ENCODE peak calls at places on chromosomes 1 and 21, in four cellular contexts. T is NCI-H510A, C is HCT116, O is AML-193. B is an unnamed sample.

GRCh38 chr1:228162286-228163003 is 3.2 kb upstream of the IBA57 start:
- DNase-seq in C (no peak), T (no peak), O (no peak), B (peak; percentile 51)

GRCh38 chr1:97540346-97540888 is 380.4 kb downstream of the DPYD start:
- DNase-seq in C (no peak), T (no peak), O (no peak), B (no peak)

GRCh38 chr1:12580054-12580887 is 37.7 kb downstream of the DHRS3 start:
- DNase-seq in O (no peak), C (no peak), T (no peak), B (peak; percentile 39)

GRCh38 chr1:24715658-24716057 is 29.6 kb upstream of the CLIC4 start:
- DNase-seq in O (no peak), T (no peak), C (no peak), B (no peak)

GRCh38 chr1:33410091-33410701 is 20.7 kb downstream of the PHC2 start:
- DNase-seq in C (no peak), O (no peak), T (no peak), B (no peak)

GRCh38 chr1:225155555-225155954 is 226.1 kb downstream of the DNAH14 start:
- DNase-seq in O (no peak), C (no peak), T (no peak), B (no peak)

GRCh38 chr1:233700338-233700737 is 86.4 kb downstream of the KCNK1 start:
- DNase-seq in O (no peak), T (no peak), C (no peak), B (no peak)

GRCh38 chr1:27538793-27539192 is 48.8 kb upstream of the WASF2 start:
- DNase-seq in T (no peak), C (no peak), O (no peak), B (peak; percentile 61)

GRCh38 chr1:89739013-89739843 is 81.6 kb upstream of the LRRC8D start:
- DNase-seq in T (no peak), C (no peak), O (no peak), B (peak; percentile 85)

GRCh38 chr1:229886636-229887035 is 180.4 kb upstream of the GALNT2 start:
- DNase-seq in T (no peak), C (no peak), O (no peak), B (no peak)

GRCh38 chr1:102772831-102773230 is 335.5 kb downstream of the COL11A1 start:
- DNase-seq in C (no peak), O (no peak), T (no peak), B (no peak)

GRCh38 chr21:15768045-15768601 is 38.3 kb downstream of the USP25 start:
- DNase-seq in O (no peak), T (no peak), C (no peak), B (peak; percentile 17)

GRCh38 chr1:228845101-228845500 is 109.8 kb downstream of the RHOU start:
- DNase-seq in O (no peak), C (no peak), T (no peak), B (no peak)

GRCh38 chr1:157278383-157279156 is 140.4 kb upstream of the ETV3 start:
- DNase-seq in T (no peak), O (no peak), C (no peak), B (no peak)

GRCh38 chr1:26391450-26391849 is 18.9 kb upstream of the ZNF683 start:
- DNase-seq in O (peak; percentile 45), T (no peak), C (peak; percentile 64), B (peak; percentile 68)

GRCh38 chr1:181746224-181746623 is 262.9 kb downstream of the CACNA1E start:
- DNase-seq in T (no peak), C (no peak), O (no peak), B (peak; percentile 57)

GRCh38 chr1:29356663-29357062 is 120.3 kb downstream of the PTPRU start:
- DNase-seq in T (no peak), C (no peak), O (no peak), B (no peak)

GRCh38 chr1:10217748-10218441 is 7.5 kb downstream of the KIF1B start:
- DNase-seq in C (no peak), T (no peak), O (no peak), B (no peak)

GRCh38 chr1:53295295-53295694 is 32.6 kb downstream of the LRP8 start:
- DNase-seq in T (no peak), C (no peak), O (no peak), B (no peak)

GRCh38 chr1:160460683-160461287 is 60.4 kb downstream of the VANGL2 start:
- DNase-seq in C (no peak), T (no peak), O (no peak), B (no peak)